ENCODE peak calls at places on chromosome 5, in seven cellular contexts. X, J, Y, R, Q, Z and V are unnamed samples. For H3K4me1, the result is how much of the 10 kb centered on the place peaks cover.

GRCh38 chr5:150452914-150453313 is 3.4 kb upstream of the RPS14 start:
- DNase-seq in J (no peak), Z (no peak), X (no peak), R (no peak), Y (no peak), Q (no peak), V (no peak)

GRCh38 chr5:51392689-51393199 is 9.5 kb downstream of the ISL1 start:
- DNase-seq in X (no peak), Y (no peak), Z (no peak), Q (no peak), R (no peak), J (no peak), V (no peak)

GRCh38 chr5:102262688-102263087 is 33.4 kb downstream of the SLCO4C1 start:
- DNase-seq in J (no peak), X (no peak), R (no peak), Y (no peak), Z (no peak), Q (no peak), V (no peak)

GRCh38 chr5:170501361-170501760 is 2.5 kb upstream of the KCNIP1 start:
- DNase-seq in Z (no peak), Q (no peak), R (no peak), J (no peak), X (no peak), Y (no peak), V (no peak)

GRCh38 chr5:161846731-161847130 is 1.2 kb upstream of the GABRA1 start:
- DNase-seq in J (no peak), Y (no peak), Q (no peak), X (no peak), Z (no peak), R (no peak), V (no peak)

GRCh38 chr5:113202904-113203716 is 226.5 kb downstream of the DCP2 start:
- DNase-seq in Q (no peak), X (peak), Y (peak), Z (peak), R (no peak), J (peak), V (peak)

GRCh38 chr5:163005949-163006348 is 431.4 kb upstream of the CCNG1 start:
- DNase-seq in Z (no peak), J (no peak), R (no peak), X (no peak), Y (no peak), Q (no peak), V (no peak)

GRCh38 chr5:139774980-139775654 is 20.5 kb upstream of the PSD2 start:
- DNase-seq in Q (peak), X (peak), Z (peak), J (peak), R (no peak), Y (peak), V (peak)

GRCh38 chr5:4941957-4942830 is 197.9 kb upstream of the ADAMTS16 start:
- DNase-seq in J (peak), X (peak), R (peak), Q (no peak), Z (no peak), Y (no peak), V (no peak)

GRCh38 chr5:154278908-154279307 is 88.4 kb downstream of the GALNT10 start:
- DNase-seq in J (no peak), Q (no peak), X (no peak), R (no peak), Y (no peak), Z (no peak), V (no peak)

GRCh38 chr5:57302643-57303042 is 128.8 kb downstream of the GPBP1 start:
- DNase-seq in Y (no peak), J (no peak), Q (no peak), R (no peak), X (no peak), Z (no peak), V (no peak)

GRCh38 chr5:68285857-68286611 is 70.5 kb downstream of the PIK3R1 start:
- DNase-seq in J (peak), Z (no peak), Y (no peak), X (no peak), Q (no peak), R (no peak), V (no peak)

GRCh38 chr5:73591698-73592501 is 26.4 kb downstream of the UTP15 start:
- DNase-seq in J (no peak), Q (no peak), Y (no peak), R (no peak), Z (no peak), X (no peak), V (no peak)

GRCh38 chr5:107601076-107601475 is 69.7 kb downstream of the EFNA5 start:
- DNase-seq in R (no peak), Y (no peak), X (no peak), J (no peak), Q (no peak), Z (no peak), V (no peak)

GRCh38 chr5:57784106-57784505 is 301.5 kb upstream of the ACTBL2 start:
- DNase-seq in Q (no peak), Z (no peak), J (no peak), Y (no peak), R (no peak), X (no peak), V (no peak)

GRCh38 chr5:121974261-121974660 is 12.5 kb downstream of the SRFBP1 start:
- DNase-seq in X (no peak), R (no peak), Z (no peak), Y (no peak), Q (no peak), J (no peak), V (no peak)

GRCh38 chr5:134738963-134739661 is 764 bp downstream of the CAMLG start:
- DNase-seq in J (peak), X (peak), Y (no peak), R (no peak), Z (no peak), Q (no peak), V (no peak)

GRCh38 chr5:13359326-13359725 is 585.2 kb downstream of the DNAH5 start:
- DNase-seq in R (no peak), Y (no peak), Q (no peak), J (no peak), Z (no peak), X (no peak), V (no peak)

GRCh38 chr5:61160497-61160896 is 1.8 kb downstream of the SMIM15 start:
- DNase-seq in R (no peak), J (no peak), X (no peak), Y (no peak), Z (no peak), Q (no peak), V (no peak)
- H3K4me3 ChIP-seq in R (no peak), J (peak), X (no peak), Y (no peak), Z (no peak), Q (no peak), V (peak)

DNA sequence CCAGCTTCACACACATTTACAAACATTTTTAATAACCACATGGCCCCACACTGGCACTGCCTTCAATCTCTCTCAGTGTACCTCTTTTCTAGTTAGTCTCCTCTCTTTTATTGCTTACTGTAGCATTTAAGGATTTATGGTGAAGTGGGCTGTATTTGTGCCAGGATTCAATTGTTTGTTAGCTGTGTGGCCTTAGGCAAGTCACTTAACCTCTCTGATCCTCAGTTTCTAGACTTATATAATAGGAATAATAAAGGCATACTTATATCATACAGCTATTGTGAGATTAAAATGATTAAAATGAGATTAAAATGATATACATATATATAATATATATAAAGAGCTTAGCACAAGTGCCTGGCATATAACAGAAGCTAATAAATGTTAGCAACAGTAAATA is 6.4 kb downstream of the SH3RF2 start:
- DNase-seq in R (no peak), Y (no peak), Z (no peak), J (no peak), Q (no peak), X (no peak), V (no peak)
- H3K4me1 ChIP-seq in R (under half), Y (under half), Z (under half), J (under half), Q (under half), X (under half), V (under half)

GRCh38 chr5:34928267-34928666 is 1.1 kb upstream of the DNAJC21 start:
- DNase-seq in X (no peak), R (no peak), Y (no peak), Q (no peak), Z (no peak), J (no peak), V (no peak)

GRCh38 chr5:34929150-34929719 is at the start of gene DNAJC21:
- DNase-seq in Z (peak), Y (peak), J (peak), R (peak), X (peak), Q (peak), V (peak)

GRCh38 chr5:34930870-34931269 is 1.5 kb downstream of the DNAJC21 start:
- DNase-seq in Y (no peak), X (no peak), Z (no peak), R (no peak), Q (no peak), J (no peak), V (no peak)

GRCh38 chr5:34930527-34930844 is 1.1 kb downstream of the DNAJC21 start:
- DNase-seq in R (no peak), X (no peak), Z (no peak), Q (no peak), J (no peak), Y (no peak), V (no peak)

DNA sequence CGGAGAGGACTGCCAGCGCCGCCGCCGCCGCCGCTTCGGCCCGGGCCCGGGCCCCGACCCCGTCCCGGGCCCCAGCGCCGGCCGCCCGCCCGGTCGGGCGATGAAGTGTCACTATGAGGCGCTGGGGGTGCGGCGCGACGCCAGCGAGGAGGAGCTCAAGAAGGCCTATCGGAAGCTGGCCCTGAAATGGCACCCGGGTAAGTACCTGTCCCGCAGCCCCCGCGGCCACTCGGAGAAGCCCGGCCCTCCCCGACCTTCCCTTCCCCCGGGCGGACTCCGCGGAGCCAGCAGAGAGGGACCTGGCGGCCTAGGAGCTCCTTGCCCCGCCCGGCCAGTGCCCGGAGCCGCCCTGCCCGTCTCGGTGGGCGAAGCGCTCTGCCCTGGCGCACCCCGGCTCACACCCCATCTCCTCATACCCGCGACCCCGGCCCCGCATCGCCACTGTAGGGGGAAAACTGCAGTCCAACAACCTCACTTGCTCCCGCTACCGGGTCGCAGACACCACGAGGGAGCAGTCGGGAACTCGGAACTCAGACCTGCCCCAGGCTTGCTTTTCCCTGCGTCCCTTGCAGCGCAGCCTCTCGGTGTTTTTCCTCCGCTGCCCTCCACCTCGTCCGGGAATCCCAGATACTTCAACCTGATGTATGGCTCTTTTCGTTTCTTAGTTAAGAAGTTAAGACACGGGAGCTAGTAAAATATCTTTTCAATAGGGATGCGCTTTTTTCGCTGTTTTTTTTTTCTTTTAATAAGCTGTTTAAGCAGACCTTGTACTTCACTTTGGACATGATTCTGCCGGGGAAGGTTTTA is 564 bp downstream of the DNAJC21 start:
- DNase-seq in Y (peak), X (peak), Z (peak), J (peak), Q (peak), R (peak), V (peak)
- H3K4me3 ChIP-seq in Y (peak), X (peak), Z (peak), J (peak), Q (peak), R (peak), V (peak)

DNA sequence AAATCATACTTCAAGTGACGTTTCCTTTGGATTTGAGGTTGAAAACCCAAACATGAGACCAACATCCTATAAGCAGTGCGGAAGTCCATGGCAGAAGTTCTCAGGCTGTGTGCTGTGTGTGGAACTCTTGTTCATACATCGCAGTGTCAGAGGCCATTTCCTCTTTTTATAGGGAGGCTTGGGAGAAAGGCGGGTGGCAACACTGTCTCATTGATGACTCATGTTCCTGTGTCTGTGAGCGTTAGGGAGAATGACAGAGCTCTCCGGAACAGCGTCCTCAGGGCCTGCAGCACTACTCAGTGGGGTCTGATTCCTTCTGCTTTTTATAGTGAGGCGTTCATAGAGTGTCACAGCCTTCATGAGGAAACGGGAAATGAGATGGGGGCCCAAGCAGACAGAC is 98.8 kb upstream of the BASP1 start:
- DNase-seq in Y (no peak), J (no peak), Z (peak), X (no peak), Q (peak), R (no peak), V (no peak)
- H3K4me1 ChIP-seq in Y (under half), J (under half), Z (under half), X (under half), Q (under half), R (under half), V (under half)

GRCh38 chr5:59893436-59894227 is at the start of gene PDE4D:
- DNase-seq in R (no peak), Q (peak), X (peak), Z (no peak), Y (no peak), J (no peak), V (peak)
- H3K4me3 ChIP-seq in R (peak), Q (peak), X (peak), Z (no peak), Y (peak), J (no peak), V (no peak)

GRCh38 chr5:178237431-178238312 is 5.1 kb upstream of the PHYKPL start:
- DNase-seq in Q (no peak), J (no peak), Z (no peak), Y (no peak), R (no peak), X (peak), V (no peak)
- H3K4me1 ChIP-seq in Q (under half), J (under half), Z (under half), Y (under half), R (under half), X (under half), V (under half)

GRCh38 chr5:97528941-97529340 is 345.9 kb upstream of the RIOK2 start:
- DNase-seq in Z (no peak), R (no peak), J (no peak), Y (no peak), X (no peak), Q (no peak), V (no peak)
- H3K4me3 ChIP-seq in Z (no peak), R (no peak), J (no peak), Y (no peak), X (no peak), Q (no peak), V (no peak)

DNA sequence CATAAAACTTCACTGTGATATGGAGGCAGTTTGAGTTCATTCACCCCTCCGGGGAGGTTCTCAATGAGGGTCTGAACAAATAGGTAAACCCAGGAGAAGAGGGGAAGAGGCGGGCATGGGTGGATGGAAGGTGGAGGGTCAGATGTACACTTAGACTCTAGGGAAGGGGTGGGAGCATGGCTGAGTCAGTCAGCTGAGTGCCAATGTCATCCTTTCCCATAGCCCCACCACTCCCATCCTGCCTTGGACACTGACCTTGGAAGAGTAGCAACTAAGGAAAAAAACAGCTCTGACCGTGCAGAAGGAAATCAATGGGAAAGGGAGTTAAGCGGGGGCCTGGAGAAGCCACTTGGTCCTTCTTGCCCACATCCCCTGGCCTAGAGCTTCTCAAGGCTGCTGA is 9.9 kb upstream of the FABP6 start:
- DNase-seq in Z (no peak), J (no peak), X (no peak), R (no peak), Y (no peak), Q (no peak), V (no peak)
- H3K4me1 ChIP-seq in Z (under half), J (under half), X (under half), R (under half), Y (under half), Q (under half), V (under half)

DNA sequence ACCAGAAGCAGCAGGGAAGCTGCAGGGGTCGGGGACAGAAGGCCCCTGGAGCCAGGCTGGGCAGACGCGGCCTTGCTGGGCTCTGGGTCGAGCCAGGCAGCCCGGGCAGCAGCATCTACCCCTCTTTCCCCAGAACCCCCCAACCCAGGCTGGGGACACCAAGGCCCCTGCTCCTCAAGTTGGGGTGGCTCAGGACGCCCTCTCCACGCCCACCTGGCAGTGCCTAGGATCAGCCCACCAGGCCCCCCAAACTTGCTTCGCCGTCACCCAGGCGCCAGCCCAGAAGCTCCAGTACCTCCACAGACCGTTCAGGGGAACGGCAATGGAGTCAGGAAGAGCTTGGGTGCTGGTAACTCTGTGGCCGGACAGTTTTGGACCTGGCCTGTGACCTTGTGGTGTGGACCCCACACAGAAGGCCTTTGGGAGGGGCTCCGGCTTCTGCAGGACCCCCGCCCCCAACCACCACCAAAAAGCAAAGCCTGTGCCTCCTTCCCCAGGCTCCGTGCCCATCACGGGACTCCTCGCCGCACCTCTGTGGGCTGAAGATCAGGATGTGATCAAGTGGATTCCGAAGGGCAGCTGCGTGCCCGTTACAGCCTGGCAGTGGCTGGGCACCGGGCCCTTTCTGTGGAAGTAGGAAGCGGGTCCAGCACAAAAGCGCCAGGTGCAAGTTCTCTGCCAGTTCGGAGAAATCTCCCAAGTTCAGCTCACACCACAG is 2.2 kb downstream of the SLC12A7 start:
- DNase-seq in Q (no peak), Y (no peak), Z (no peak), R (no peak), X (no peak), J (no peak), V (no peak)
- H3K4me3 ChIP-seq in Q (peak), Y (peak), Z (peak), R (peak), X (peak), J (no peak), V (peak)